ENCODE peak calls at places on chromosomes 11 and 22, in eight cellular contexts. One of them, this sample, is unnamed.

GRCh38 chr22:31844941-31845340 is 91.1 kb downstream of the DEPDC5 start:
- DNase-seq in fibroblast of the aortic adventitia: no peak
- DNase-seq in hepatocyte: no peak
- DNase-seq in heart left ventricle: no peak
- DNase-seq in A549: no peak
- DNase-seq in kidney epithelial cell: no peak
- DNase-seq in ovary: no peak
- DNase-seq in GM12865: no peak
- DNase-seq in this sample: no peak

GRCh38 chr22:41445171-41446056 is 1.2 kb downstream of the TOB2 start:
- DNase-seq in fibroblast of the aortic adventitia: peak
- DNase-seq in hepatocyte: peak
- DNase-seq in heart left ventricle: peak
- DNase-seq in A549: no peak
- DNase-seq in kidney epithelial cell: no peak
- DNase-seq in ovary: peak
- DNase-seq in GM12865: peak
- DNase-seq in this sample: no peak

GRCh38 chr11:35165416-35166368 is 26.7 kb downstream of the CD44 start:
- DNase-seq in fibroblast of the aortic adventitia: peak
- DNase-seq in hepatocyte: no peak
- DNase-seq in heart left ventricle: peak
- DNase-seq in A549: no peak
- DNase-seq in kidney epithelial cell: no peak
- DNase-seq in ovary: no peak
- DNase-seq in GM12865: peak
- DNase-seq in this sample: no peak

GRCh38 chr11:128424271-128424709 is 163.1 kb downstream of the ETS1 start:
- DNase-seq in fibroblast of the aortic adventitia: peak
- DNase-seq in hepatocyte: no peak
- DNase-seq in heart left ventricle: peak
- DNase-seq in A549: no peak
- DNase-seq in kidney epithelial cell: no peak
- DNase-seq in ovary: peak
- DNase-seq in GM12865: no peak
- DNase-seq in this sample: no peak

GRCh38 chr11:24253237-24253760 is 243.6 kb upstream of the LUZP2 start:
- DNase-seq in fibroblast of the aortic adventitia: no peak
- DNase-seq in hepatocyte: no peak
- DNase-seq in heart left ventricle: no peak
- DNase-seq in A549: no peak
- DNase-seq in kidney epithelial cell: no peak
- DNase-seq in ovary: no peak
- DNase-seq in GM12865: no peak
- DNase-seq in this sample: no peak

GRCh38 chr22:37213941-37214340 is 1.7 kb upstream of the SSTR3 start:
- DNase-seq in fibroblast of the aortic adventitia: no peak
- DNase-seq in hepatocyte: no peak
- DNase-seq in heart left ventricle: no peak
- DNase-seq in A549: no peak
- DNase-seq in kidney epithelial cell: no peak
- DNase-seq in ovary: no peak
- DNase-seq in GM12865: no peak
- DNase-seq in this sample: no peak

GRCh38 chr22:50739279-50739691 is 1.3 kb downstream of the ACR start:
- DNase-seq in fibroblast of the aortic adventitia: no peak
- DNase-seq in hepatocyte: no peak
- DNase-seq in heart left ventricle: no peak
- DNase-seq in A549: no peak
- DNase-seq in kidney epithelial cell: no peak
- DNase-seq in ovary: peak
- DNase-seq in GM12865: no peak
- DNase-seq in this sample: no peak

GRCh38 chr11:114026355-114026754 is 33.2 kb upstream of the ZBTB16 start:
- DNase-seq in fibroblast of the aortic adventitia: peak
- DNase-seq in hepatocyte: peak
- DNase-seq in heart left ventricle: no peak
- DNase-seq in A549: no peak
- DNase-seq in kidney epithelial cell: no peak
- DNase-seq in ovary: no peak
- DNase-seq in GM12865: peak
- DNase-seq in this sample: no peak

GRCh38 chr22:19448739-19449421 is 1.4 kb upstream of the C22orf39 start:
- DNase-seq in fibroblast of the aortic adventitia: no peak
- DNase-seq in hepatocyte: no peak
- DNase-seq in heart left ventricle: no peak
- DNase-seq in A549: no peak
- DNase-seq in kidney epithelial cell: no peak
- DNase-seq in ovary: no peak
- DNase-seq in GM12865: peak
- DNase-seq in this sample: no peak

GRCh38 chr11:2287102-2287501 is 14.6 kb downstream of the C11orf21 start:
- DNase-seq in fibroblast of the aortic adventitia: no peak
- DNase-seq in hepatocyte: no peak
- DNase-seq in heart left ventricle: no peak
- DNase-seq in A549: no peak
- DNase-seq in kidney epithelial cell: no peak
- DNase-seq in ovary: no peak
- DNase-seq in GM12865: no peak
- DNase-seq in this sample: no peak

GRCh38 chr11:32891657-32892354 is 805 bp upstream of the QSER1 start:
- DNase-seq in fibroblast of the aortic adventitia: peak
- DNase-seq in hepatocyte: peak
- DNase-seq in heart left ventricle: no peak
- DNase-seq in A549: peak
- DNase-seq in kidney epithelial cell: no peak
- DNase-seq in ovary: no peak
- DNase-seq in GM12865: peak
- DNase-seq in this sample: no peak

GRCh38 chr22:17476838-17477237 is 86.5 kb upstream of the SLC25A18 start:
- DNase-seq in fibroblast of the aortic adventitia: peak
- DNase-seq in hepatocyte: no peak
- DNase-seq in heart left ventricle: no peak
- DNase-seq in A549: no peak
- DNase-seq in kidney epithelial cell: no peak
- DNase-seq in ovary: no peak
- DNase-seq in GM12865: no peak
- DNase-seq in this sample: no peak

GRCh38 chr11:5865826-5866225 is 8.3 kb upstream of the OR52E8 start:
- DNase-seq in fibroblast of the aortic adventitia: no peak
- DNase-seq in hepatocyte: no peak
- DNase-seq in heart left ventricle: no peak
- DNase-seq in A549: no peak
- DNase-seq in kidney epithelial cell: no peak
- DNase-seq in ovary: no peak
- DNase-seq in GM12865: no peak
- DNase-seq in this sample: no peak

GRCh38 chr11:116117326-116118137 is 613.3 kb upstream of the CADM1 start:
- DNase-seq in fibroblast of the aortic adventitia: no peak
- DNase-seq in hepatocyte: no peak
- DNase-seq in heart left ventricle: no peak
- DNase-seq in A549: no peak
- DNase-seq in kidney epithelial cell: no peak
- DNase-seq in ovary: no peak
- DNase-seq in GM12865: no peak
- DNase-seq in this sample: no peak

GRCh38 chr11:67584205-67584880 is 731 bp downstream of the GSTP1 start:
- DNase-seq in fibroblast of the aortic adventitia: peak
- DNase-seq in hepatocyte: peak
- DNase-seq in heart left ventricle: peak
- DNase-seq in A549: no peak
- DNase-seq in kidney epithelial cell: no peak
- DNase-seq in ovary: peak
- DNase-seq in GM12865: peak
- DNase-seq in this sample: no peak

GRCh38 chr11:67583319-67584204 is at the start of gene GSTP1:
- DNase-seq in fibroblast of the aortic adventitia: peak
- DNase-seq in hepatocyte: peak
- DNase-seq in heart left ventricle: peak
- DNase-seq in A549: peak
- DNase-seq in kidney epithelial cell: peak
- DNase-seq in ovary: peak
- DNase-seq in GM12865: peak
- DNase-seq in this sample: peak

GRCh38 chr11:67584881-67585873 is 1.6 kb downstream of the GSTP1 start:
- DNase-seq in fibroblast of the aortic adventitia: peak
- DNase-seq in hepatocyte: peak
- DNase-seq in heart left ventricle: no peak
- DNase-seq in A549: no peak
- DNase-seq in kidney epithelial cell: no peak
- DNase-seq in ovary: peak
- DNase-seq in GM12865: no peak
- DNase-seq in this sample: no peak

GRCh38 chr11:67586568-67587250 is 3.1 kb downstream of the GSTP1 start:
- DNase-seq in fibroblast of the aortic adventitia: no peak
- DNase-seq in hepatocyte: no peak
- DNase-seq in heart left ventricle: no peak
- DNase-seq in A549: no peak
- DNase-seq in kidney epithelial cell: no peak
- DNase-seq in ovary: no peak
- DNase-seq in GM12865: no peak
- DNase-seq in this sample: no peak

GRCh38 chr11:67585911-67586310 is 2.3 kb downstream of the GSTP1 start:
- DNase-seq in fibroblast of the aortic adventitia: no peak
- DNase-seq in hepatocyte: no peak
- DNase-seq in heart left ventricle: no peak
- DNase-seq in A549: no peak
- DNase-seq in kidney epithelial cell: no peak
- DNase-seq in ovary: no peak
- DNase-seq in GM12865: no peak
- DNase-seq in this sample: no peak
- H3K4me3 ChIP-seq in fibroblast of the aortic adventitia: no peak
- H3K4me3 ChIP-seq in hepatocyte: no peak
- H3K4me3 ChIP-seq in heart left ventricle: no peak
- H3K4me3 ChIP-seq in A549: no peak
- H3K4me3 ChIP-seq in kidney epithelial cell: no peak
- H3K4me3 ChIP-seq in ovary: no peak
- H3K4me3 ChIP-seq in GM12865: no peak
- H3K4me3 ChIP-seq in this sample: no peak

GRCh38 chr22:29553391-29554224 is at the start of gene THOC5:
- DNase-seq in fibroblast of the aortic adventitia: peak
- DNase-seq in hepatocyte: peak
- DNase-seq in heart left ventricle: peak
- DNase-seq in A549: peak
- DNase-seq in kidney epithelial cell: peak
- DNase-seq in ovary: peak
- DNase-seq in GM12865: peak
- DNase-seq in this sample: peak
- TF ChIP-seq CTCF in fibroblast of the aortic adventitia: peak
- TF ChIP-seq CTCF in hepatocyte: peak
- TF ChIP-seq CTCF in heart left ventricle: peak
- TF ChIP-seq CTCF in A549: peak
- TF ChIP-seq CTCF in kidney epithelial cell: peak
- TF ChIP-seq CTCF in ovary: peak
- TF ChIP-seq CTCF in GM12865: peak
- TF ChIP-seq CTCF in this sample: peak

GRCh38 chr11:119672597-119672996 is 56.4 kb downstream of the NECTIN1 start:
- DNase-seq in fibroblast of the aortic adventitia: no peak
- DNase-seq in hepatocyte: no peak
- DNase-seq in heart left ventricle: no peak
- DNase-seq in A549: no peak
- DNase-seq in kidney epithelial cell: no peak
- DNase-seq in ovary: no peak
- DNase-seq in GM12865: no peak
- DNase-seq in this sample: no peak

GRCh38 chr11:119671561-119672015 is 57.4 kb downstream of the NECTIN1 start:
- DNase-seq in fibroblast of the aortic adventitia: peak
- DNase-seq in hepatocyte: no peak
- DNase-seq in heart left ventricle: peak
- DNase-seq in A549: no peak
- DNase-seq in kidney epithelial cell: no peak
- DNase-seq in ovary: peak
- DNase-seq in GM12865: no peak
- DNase-seq in this sample: no peak

GRCh38 chr11:119671048-119671447 is 58.0 kb downstream of the NECTIN1 start:
- DNase-seq in fibroblast of the aortic adventitia: peak
- DNase-seq in hepatocyte: peak
- DNase-seq in heart left ventricle: peak
- DNase-seq in A549: no peak
- DNase-seq in kidney epithelial cell: no peak
- DNase-seq in ovary: peak
- DNase-seq in GM12865: no peak
- DNase-seq in this sample: peak

GRCh38 chr11:119676461-119677020 is 52.5 kb downstream of the NECTIN1 start:
- DNase-seq in fibroblast of the aortic adventitia: peak
- DNase-seq in hepatocyte: no peak
- DNase-seq in heart left ventricle: no peak
- DNase-seq in A549: no peak
- DNase-seq in kidney epithelial cell: no peak
- DNase-seq in ovary: no peak
- DNase-seq in GM12865: no peak
- DNase-seq in this sample: no peak

DNA sequence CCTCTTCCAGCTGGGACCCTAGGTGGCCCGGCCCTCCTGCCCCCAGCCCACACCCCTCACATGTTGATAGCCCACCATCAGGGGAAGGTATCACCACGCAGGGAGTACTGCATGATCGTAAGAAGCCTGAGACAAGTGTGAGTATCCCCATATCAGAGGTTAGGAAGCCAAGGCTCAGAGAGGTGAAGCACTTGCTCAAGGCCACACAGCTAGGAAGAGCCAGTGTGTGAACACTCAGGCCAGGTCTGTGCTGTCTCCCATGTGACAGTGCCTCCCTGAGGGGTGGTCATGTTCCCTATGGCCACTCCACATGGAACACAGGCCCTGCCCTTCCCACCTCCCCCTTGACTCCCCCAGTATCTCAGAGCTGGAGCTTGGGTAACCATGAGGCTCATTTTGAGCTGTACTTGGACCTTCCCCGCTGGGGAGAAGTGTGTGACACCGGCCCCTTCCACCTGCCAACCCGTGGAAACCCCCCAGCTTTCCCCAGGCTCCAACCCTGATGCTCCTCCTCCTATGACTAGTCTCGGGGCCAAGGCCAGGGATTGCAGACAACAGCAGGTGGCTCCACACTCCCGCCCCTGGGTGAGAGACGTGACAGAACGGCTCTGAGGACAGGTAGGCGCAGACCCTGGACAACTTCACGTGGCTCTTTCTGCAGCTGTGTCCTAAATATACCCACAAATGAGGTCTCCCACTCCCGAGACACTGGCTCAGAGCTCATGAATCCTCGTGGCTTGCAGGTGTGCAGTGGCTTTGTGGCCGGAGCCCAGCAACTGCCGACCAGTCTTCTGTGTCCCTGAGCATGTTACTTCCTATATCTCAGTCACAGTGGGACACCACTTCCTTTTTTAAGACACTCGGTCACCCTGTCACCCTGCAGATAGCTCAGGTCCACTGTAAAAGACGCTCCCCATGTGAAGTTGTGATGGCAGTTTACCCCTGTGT is 55.3 kb downstream of the NECTIN1 start:
- DNase-seq in fibroblast of the aortic adventitia: no peak
- DNase-seq in hepatocyte: peak
- DNase-seq in heart left ventricle: no peak
- DNase-seq in A549: no peak
- DNase-seq in kidney epithelial cell: no peak
- DNase-seq in ovary: no peak
- DNase-seq in GM12865: peak
- DNase-seq in this sample: no peak
- H3K4me3 ChIP-seq in fibroblast of the aortic adventitia: no peak
- H3K4me3 ChIP-seq in hepatocyte: no peak
- H3K4me3 ChIP-seq in heart left ventricle: no peak
- H3K4me3 ChIP-seq in A549: no peak
- H3K4me3 ChIP-seq in kidney epithelial cell: no peak
- H3K4me3 ChIP-seq in ovary: no peak
- H3K4me3 ChIP-seq in GM12865: no peak
- H3K4me3 ChIP-seq in this sample: no peak

GRCh38 chr22:35761037-35761436 is 43.4 kb downstream of the APOL5 start:
- DNase-seq in fibroblast of the aortic adventitia: peak
- DNase-seq in hepatocyte: no peak
- DNase-seq in heart left ventricle: no peak
- DNase-seq in A549: peak
- DNase-seq in kidney epithelial cell: no peak
- DNase-seq in ovary: no peak
- DNase-seq in GM12865: peak
- DNase-seq in this sample: no peak
- TF ChIP-seq CTCF in fibroblast of the aortic adventitia: peak
- TF ChIP-seq CTCF in hepatocyte: peak
- TF ChIP-seq CTCF in heart left ventricle: peak
- TF ChIP-seq CTCF in A549: peak
- TF ChIP-seq CTCF in kidney epithelial cell: no peak
- TF ChIP-seq CTCF in ovary: no peak
- TF ChIP-seq CTCF in GM12865: peak
- TF ChIP-seq CTCF in this sample: peak

This sample was measured in BJ.